ENCODE peak calls at places on chromosomes 1 and 21, in five cellular contexts. F is AG04450, G is psoas muscle, N is heart right ventricle, U is thoracic aorta. H is an unnamed sample.

GRCh38 chr1:97412737-97413136 is 508.1 kb downstream of the DPYD start:
- DNase-seq in U (no peak), F (no peak), N (no peak), G (no peak), H (no peak)

GRCh38 chr1:1117469-1117831 is 1.6 kb upstream of the C1orf159 start:
- DNase-seq in G (no peak), F (no peak), N (no peak), U (no peak), H (no peak)

GRCh38 chr1:111603979-111604378 is 15.6 kb upstream of the RAP1A start:
- DNase-seq in N (no peak), F (no peak), G (no peak), U (no peak), H (peak; percentile 71)

GRCh38 chr1:56833088-56833487 is 13.9 kb upstream of the FYB2 start:
- DNase-seq in F (no peak), N (no peak), G (no peak), U (no peak), H (no peak)

GRCh38 chr1:29050141-29050540 is 73.6 kb downstream of the TMEM200B start:
- DNase-seq in G (no peak), F (no peak), N (no peak), U (no peak), H (no peak)

GRCh38 chr21:25370311-25370744 is 237.0 kb downstream of the MRPL39 start:
- DNase-seq in U (no peak), G (no peak), N (no peak), F (peak; percentile 87), H (no peak)

GRCh38 chr1:240000634-240001033 is 91.0 kb upstream of the FMN2 start:
- DNase-seq in N (no peak), F (peak; percentile 7), U (no peak), G (no peak), H (no peak)

GRCh38 chr1:225577243-225577642 is 75.7 kb downstream of the ENAH start:
- DNase-seq in G (no peak), N (no peak), F (peak; percentile 6), U (no peak), H (no peak)

GRCh38 chr1:185636848-185637247 is 97.3 kb upstream of the HMCN1 start:
- DNase-seq in F (no peak), N (no peak), G (no peak), U (no peak), H (no peak)

GRCh38 chr1:166511754-166512153 is 327.5 kb upstream of the POGK start:
- DNase-seq in F (no peak), G (no peak), N (no peak), U (no peak), H (no peak)

GRCh38 chr1:240417317-240417716 is 194.6 kb downstream of the GREM2 start:
- DNase-seq in N (no peak), F (no peak), G (no peak), U (no peak), H (no peak)

GRCh38 chr1:116286541-116286971 is 86.5 kb upstream of the ATP1A1 start:
- DNase-seq in U (no peak), N (no peak), G (no peak), F (no peak), H (no peak)

GRCh38 chr1:65866439-65866838 is 73.7 kb downstream of the PDE4B start:
- DNase-seq in F (no peak), N (no peak), U (no peak), G (no peak), H (no peak)

GRCh38 chr1:180571832-180572636 is 13.3 kb downstream of the OVAAL start:
- DNase-seq in U (no peak), G (no peak), N (no peak), F (no peak), H (no peak)

GRCh38 chr1:55594701-55595100 is 379.5 kb upstream of the USP24 start:
- DNase-seq in F (no peak), U (no peak), N (no peak), G (no peak), H (no peak)

GRCh38 chr1:35556494-35557117 is 597 bp downstream of the KIAA0319L start:
- DNase-seq in G (no peak), N (no peak), F (no peak), U (no peak), H (no peak)

GRCh38 chr1:212738330-212738729 is 38.7 kb upstream of the BATF3 start:
- DNase-seq in U (no peak), F (no peak), N (no peak), G (no peak), H (no peak)

GRCh38 chr21:41460578-41461527 is 34.8 kb downstream of the MX1 start:
- DNase-seq in N (peak; percentile 71), G (peak; percentile 72), F (peak; percentile 43), U (peak; percentile 28), H (peak; percentile 30)

GRCh38 chr1:172948457-172948856 is 102.3 kb downstream of the TNFSF18 start:
- DNase-seq in U (no peak), N (no peak), G (no peak), F (no peak), H (no peak)

GRCh38 chr1:155979525-155980343 is 1.4 kb upstream of the ARHGEF2 start:
- DNase-seq in F (no peak), U (no peak), G (no peak), N (peak; percentile 58), H (no peak)

GRCh38 chr1:56967900-56968832 is 2.4 kb upstream of the C8B start:
- DNase-seq in U (no peak), F (no peak), N (peak; percentile 23), G (peak; percentile 14), H (no peak)

GRCh38 chr1:230972855-230973271 is 5.8 kb downstream of the TTC13 start:
- DNase-seq in N (no peak), U (no peak), G (no peak), F (no peak), H (peak; percentile 55)

GRCh38 chr1:170675825-170676224 is 11.9 kb downstream of the PRRX1 start:
- DNase-seq in U (no peak), N (no peak), F (no peak), G (no peak), H (no peak)

GRCh38 chr1:218991089-218991488 is 182.6 kb upstream of the LYPLAL1 start:
- DNase-seq in G (no peak), U (no peak), F (no peak), N (no peak), H (no peak)

GRCh38 chr1:30505853-30506784 is 217.3 kb downstream of the MATN1 start:
- DNase-seq in U (no peak), F (no peak), G (no peak), N (no peak), H (no peak)

GRCh38 chr1:201946224-201946908 is at the start of gene LMOD1:
- DNase-seq in N (peak; percentile 81), U (peak; percentile 87), F (peak; percentile 95), G (peak; percentile 85), H (no peak)

GRCh38 chr1:228835456-228835855 is 100.2 kb downstream of the RHOU start:
- DNase-seq in N (no peak), U (no peak), G (no peak), F (no peak), H (no peak)

GRCh38 chr1:9080704-9081291 is 11.4 kb upstream of the SLC2A5 start:
- DNase-seq in F (no peak), U (no peak), N (no peak), G (no peak), H (no peak)

DNA sequence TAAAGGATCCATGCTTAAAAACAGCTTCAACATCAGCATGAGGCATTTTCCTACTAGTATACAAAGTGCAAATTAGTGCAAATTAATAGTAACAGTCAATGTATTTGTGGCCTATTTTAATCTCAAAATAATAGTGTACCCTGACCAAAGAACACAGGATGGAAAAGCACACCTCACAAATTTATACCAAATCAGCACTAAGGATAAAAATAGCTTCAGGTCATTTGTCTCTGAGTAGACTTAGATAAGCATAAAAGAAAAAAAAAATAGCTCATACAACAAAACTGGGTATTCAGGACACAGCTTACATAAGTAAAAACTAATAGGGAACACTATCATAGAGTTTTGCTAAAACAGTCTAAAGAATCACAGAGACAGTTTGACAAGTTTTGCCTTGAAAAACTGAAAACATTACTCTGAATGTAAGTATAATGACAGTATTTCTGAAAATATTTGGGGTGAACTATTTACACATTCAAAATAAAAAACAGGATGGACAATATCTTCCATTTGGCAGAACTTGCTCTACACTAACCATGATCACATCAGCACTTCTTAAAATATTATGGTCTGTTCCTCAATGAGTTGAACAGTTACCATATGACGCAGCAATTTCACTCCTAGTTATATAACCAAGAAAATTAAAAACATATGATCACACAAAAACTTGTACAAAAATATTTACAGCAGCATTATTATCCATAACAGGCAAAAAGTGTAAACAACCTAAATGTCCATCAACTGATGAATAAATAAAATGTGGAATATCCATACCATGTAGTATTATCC is 46.3 kb downstream of the RNF115 start:
- DNase-seq in F (no peak), N (no peak), G (no peak), U (no peak), H (no peak)
- H3K27ac ChIP-seq in F (no peak overlapping the region), N (peak overlapping the region; percentile 63), G (peak overlapping the region; percentile 47), U (peak overlapping the region; percentile 16), H (no peak overlapping the region)

DNA sequence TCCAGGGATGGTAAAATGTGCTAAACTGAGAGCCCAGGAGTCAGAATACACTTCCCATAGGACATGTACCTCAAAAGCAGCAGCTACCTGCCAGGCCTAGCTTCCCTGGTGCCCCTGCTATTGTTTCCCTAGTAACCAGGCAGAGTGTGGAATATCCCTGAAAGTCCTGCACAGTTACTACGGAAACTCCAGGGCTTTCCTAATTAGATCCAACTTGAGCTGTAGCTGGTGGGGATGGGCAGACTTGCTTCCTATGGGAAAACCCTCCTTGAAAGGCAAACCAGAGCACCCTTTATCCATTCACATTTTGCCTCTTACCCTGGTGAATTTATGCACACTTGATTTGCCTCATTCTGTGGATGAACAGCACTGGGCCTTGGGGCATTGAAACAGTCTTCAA is 559.9 kb upstream of the PBX1 start:
- DNase-seq in G (no peak), N (no peak), U (no peak), F (no peak), H (no peak)
- TF ChIP-seq CTCF in G (no peak), N (no peak), U (no peak), F (no peak), H (no peak)

DNA sequence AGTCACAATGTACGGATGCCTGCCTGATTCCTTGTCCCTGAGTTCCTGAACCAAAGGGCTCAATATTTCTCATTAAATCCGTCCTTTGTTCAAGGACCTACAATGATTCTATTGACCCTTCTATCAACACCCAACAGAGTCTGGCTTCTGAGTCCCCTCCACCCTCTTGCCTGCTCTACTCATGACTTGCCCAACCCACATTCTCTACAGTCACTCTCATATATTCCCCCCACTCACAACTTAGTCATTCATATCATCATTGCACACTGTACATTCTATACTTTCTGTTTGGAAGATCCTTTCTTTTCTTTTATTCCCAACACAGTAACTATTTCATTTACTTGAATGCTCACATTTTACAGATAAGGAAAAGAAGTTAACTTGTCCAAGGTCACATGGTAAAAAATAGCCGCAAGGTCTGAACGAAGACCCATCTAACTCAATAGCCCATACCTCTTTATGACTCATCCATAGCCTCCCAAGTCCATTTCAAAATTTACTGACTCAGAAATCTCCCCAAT is 3.6 kb downstream of the OTUD7B start:
- DNase-seq in N (no peak), U (no peak), F (no peak), G (no peak), H (no peak)
- H3K27ac ChIP-seq in N (no peak overlapping the region), U (no peak overlapping the region), F (no peak overlapping the region), G (peak overlapping the region; percentile 96), H (no peak overlapping the region)

DNA sequence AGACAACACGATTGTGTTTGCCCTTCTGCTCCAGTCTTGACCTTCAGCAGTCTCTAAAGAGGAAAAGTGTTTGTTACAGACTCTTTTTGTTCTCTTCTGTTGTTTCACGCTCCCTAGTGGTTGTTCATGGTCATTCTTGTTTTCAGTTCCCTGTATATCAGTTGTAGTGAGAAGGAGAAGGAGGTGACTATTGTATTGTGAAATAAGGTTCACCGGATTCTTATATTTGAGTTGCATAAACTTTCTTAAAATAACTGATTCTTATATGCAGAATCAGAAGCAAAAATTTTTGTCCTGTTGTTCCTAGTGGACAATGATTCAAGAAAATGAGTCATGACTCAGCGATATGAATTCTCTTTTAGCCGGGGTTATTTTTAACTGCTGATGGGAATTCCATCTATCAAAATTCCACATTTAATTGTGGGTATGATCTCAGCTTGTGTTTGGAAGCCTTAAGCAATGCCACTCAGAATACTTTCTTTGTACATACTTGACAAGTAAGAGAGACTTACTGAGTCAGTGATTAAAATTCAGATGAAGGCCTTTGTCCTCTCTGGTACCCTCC is 152.2 kb downstream of the CLEC20A start:
- DNase-seq in U (no peak), F (peak; percentile 55), N (no peak), G (no peak), H (no peak)
- TF ChIP-seq CTCF in U (peak; percentile 38), F (peak; percentile 71), N (peak; percentile 21), G (peak; percentile 60), H (no peak)